ENCODE peak calls at places on chromosomes 5 and 9, in five cellular contexts. One of them, this sample, is unnamed.

GRCh38 chr5:180830253-180831138 is 27.9 kb upstream of the MGAT1 start:
- DNase-seq in cardiac muscle cell: no peak
- DNase-seq in tibial nerve: peak; percentile 41
- DNase-seq in stomach: peak; percentile 74
- DNase-seq in tibial artery: peak; percentile 76
- DNase-seq in this sample: peak; percentile 55

GRCh38 chr5:84564311-84564710 is 179.6 kb upstream of the EDIL3 start:
- DNase-seq in cardiac muscle cell: no peak
- DNase-seq in tibial nerve: no peak
- DNase-seq in stomach: no peak
- DNase-seq in tibial artery: no peak
- DNase-seq in this sample: no peak

GRCh38 chr9:18982246-18982589 is 50.8 kb downstream of the SAXO1 start:
- DNase-seq in cardiac muscle cell: no peak
- DNase-seq in tibial nerve: no peak
- DNase-seq in stomach: no peak
- DNase-seq in tibial artery: no peak
- DNase-seq in this sample: no peak

GRCh38 chr9:136087741-136088480 is 7.2 kb downstream of the NACC2 start:
- DNase-seq in cardiac muscle cell: no peak
- DNase-seq in tibial nerve: no peak
- DNase-seq in stomach: no peak
- DNase-seq in tibial artery: peak; percentile 62
- DNase-seq in this sample: peak; percentile 39

GRCh38 chr5:116905885-116906284 is 331.3 kb upstream of the SEMA6A start:
- DNase-seq in cardiac muscle cell: no peak
- DNase-seq in tibial nerve: no peak
- DNase-seq in stomach: no peak
- DNase-seq in tibial artery: no peak
- DNase-seq in this sample: no peak

GRCh38 chr9:26746357-26747072 is 146.1 kb downstream of the CAAP1 start:
- DNase-seq in cardiac muscle cell: no peak
- DNase-seq in tibial nerve: no peak
- DNase-seq in stomach: no peak
- DNase-seq in tibial artery: no peak
- DNase-seq in this sample: no peak

GRCh38 chr5:6574537-6574936 is 58.3 kb downstream of the NSUN2 start:
- DNase-seq in cardiac muscle cell: no peak
- DNase-seq in tibial nerve: no peak
- DNase-seq in stomach: no peak
- DNase-seq in tibial artery: no peak
- DNase-seq in this sample: no peak

GRCh38 chr5:95761771-95762680 is 30.9 kb downstream of the RHOBTB3 start:
- DNase-seq in cardiac muscle cell: no peak
- DNase-seq in tibial nerve: no peak
- DNase-seq in stomach: no peak
- DNase-seq in tibial artery: no peak
- DNase-seq in this sample: no peak

GRCh38 chr9:20597862-20598261 is 24.4 kb downstream of the MLLT3 start:
- DNase-seq in cardiac muscle cell: no peak
- DNase-seq in tibial nerve: no peak
- DNase-seq in stomach: no peak
- DNase-seq in tibial artery: no peak
- DNase-seq in this sample: no peak

GRCh38 chr5:14172149-14172795 is 29.1 kb downstream of the TRIO start:
- DNase-seq in cardiac muscle cell: no peak
- DNase-seq in tibial nerve: no peak
- DNase-seq in stomach: no peak
- DNase-seq in tibial artery: no peak
- DNase-seq in this sample: no peak

GRCh38 chr9:105278751-105279150 is 34.3 kb downstream of the SLC44A1 start:
- DNase-seq in cardiac muscle cell: no peak
- DNase-seq in tibial nerve: no peak
- DNase-seq in stomach: no peak
- DNase-seq in tibial artery: no peak
- DNase-seq in this sample: no peak

GRCh38 chr5:153959134-153959957 is 79.4 kb downstream of the FAM114A2 start:
- DNase-seq in cardiac muscle cell: peak; percentile 34
- DNase-seq in tibial nerve: no peak
- DNase-seq in stomach: no peak
- DNase-seq in tibial artery: no peak
- DNase-seq in this sample: no peak

GRCh38 chr5:64207978-64208377 is 42.3 kb downstream of the RNF180 start:
- DNase-seq in cardiac muscle cell: no peak
- DNase-seq in tibial nerve: no peak
- DNase-seq in stomach: no peak
- DNase-seq in tibial artery: no peak
- DNase-seq in this sample: no peak

GRCh38 chr9:108743901-108744371 is 111.8 kb downstream of the ACTL7B start:
- DNase-seq in cardiac muscle cell: peak; percentile 43
- DNase-seq in tibial nerve: no peak
- DNase-seq in stomach: no peak
- DNase-seq in tibial artery: no peak
- DNase-seq in this sample: no peak
- H3K27ac ChIP-seq in cardiac muscle cell: no peak overlapping the region
- H3K27ac ChIP-seq in tibial nerve: peak overlapping the region; percentile 45
- H3K27ac ChIP-seq in stomach: no peak overlapping the region
- H3K27ac ChIP-seq in tibial artery: no peak overlapping the region
- H3K27ac ChIP-seq in this sample: no peak overlapping the region

GRCh38 chr5:139675825-139676224 is 27.7 kb downstream of the CXXC5 start:
- DNase-seq in cardiac muscle cell: no peak
- DNase-seq in tibial nerve: no peak
- DNase-seq in stomach: no peak
- DNase-seq in tibial artery: no peak
- DNase-seq in this sample: no peak
- TF ChIP-seq CTCF in cardiac muscle cell: no peak
- TF ChIP-seq CTCF in tibial nerve: no peak
- TF ChIP-seq CTCF in stomach: no peak
- TF ChIP-seq CTCF in tibial artery: no peak
- TF ChIP-seq CTCF in this sample: no peak

DNA sequence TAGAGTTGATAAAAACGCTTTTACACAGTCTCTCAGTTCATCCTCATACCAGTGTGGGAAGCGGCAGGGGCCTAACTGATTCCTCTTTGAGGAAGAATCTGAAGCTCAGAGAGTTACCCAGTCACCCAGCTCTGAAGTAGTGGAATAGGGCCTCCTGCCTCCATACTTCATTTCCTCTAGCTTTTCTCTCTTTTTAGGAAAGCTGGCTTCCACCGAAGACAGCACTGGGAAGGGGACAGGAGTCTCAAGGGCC is 3.2 kb downstream of the MCIDAS start:
- DNase-seq in cardiac muscle cell: no peak
- DNase-seq in tibial nerve: no peak
- DNase-seq in stomach: no peak
- DNase-seq in tibial artery: no peak
- DNase-seq in this sample: no peak
- H3K27me3 ChIP-seq in cardiac muscle cell: peaks cover 100% of the 10 kb centered on the region
- H3K27me3 ChIP-seq in tibial nerve: peaks cover 100% of the 10 kb centered on the region
- H3K27me3 ChIP-seq in stomach: peaks cover 21% of the 10 kb centered on the region
- H3K27me3 ChIP-seq in tibial artery: peaks cover 3% of the 10 kb centered on the region
- H3K27me3 ChIP-seq in this sample: peaks cover 97% of the 10 kb centered on the region

GRCh38 chr5:130066644-130067043 is 162.4 kb downstream of the CHSY3 start:
- DNase-seq in cardiac muscle cell: no peak
- DNase-seq in tibial nerve: no peak
- DNase-seq in stomach: no peak
- DNase-seq in tibial artery: no peak
- DNase-seq in this sample: no peak
- H3K27ac ChIP-seq in cardiac muscle cell: no peak overlapping the region
- H3K27ac ChIP-seq in tibial nerve: no peak overlapping the region
- H3K27ac ChIP-seq in stomach: no peak overlapping the region
- H3K27ac ChIP-seq in tibial artery: peak overlapping the region; percentile 47
- H3K27ac ChIP-seq in this sample: no peak overlapping the region

GRCh38 chr9:121105531-121105930 is 30.8 kb downstream of the CNTRL start:
- DNase-seq in cardiac muscle cell: no peak
- DNase-seq in tibial nerve: no peak
- DNase-seq in stomach: no peak
- DNase-seq in tibial artery: no peak
- DNase-seq in this sample: no peak

GRCh38 chr9:121107881-121108280 is 33.1 kb downstream of the CNTRL start:
- DNase-seq in cardiac muscle cell: no peak
- DNase-seq in tibial nerve: no peak
- DNase-seq in stomach: no peak
- DNase-seq in tibial artery: no peak
- DNase-seq in this sample: no peak

DNA sequence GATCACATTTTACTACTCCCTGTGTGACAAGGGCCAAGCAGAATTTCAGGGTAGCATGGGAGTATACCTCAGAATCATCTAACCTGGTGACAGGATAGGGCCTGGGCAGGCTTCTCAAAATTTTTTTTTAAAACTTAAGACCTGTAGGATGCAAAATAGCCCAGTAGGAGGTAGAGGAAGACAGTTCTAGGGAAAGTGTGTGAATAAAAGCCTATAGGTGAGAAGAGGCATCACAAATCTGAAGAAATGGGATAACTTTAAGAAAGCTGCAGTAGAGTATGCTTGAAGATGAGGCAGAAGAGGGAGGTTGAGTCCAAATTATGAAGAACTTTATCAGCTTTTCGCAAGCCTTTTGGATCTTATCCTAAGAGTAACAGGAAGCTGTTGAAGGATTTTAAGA is 32.3 kb downstream of the CNTRL start:
- DNase-seq in cardiac muscle cell: no peak
- DNase-seq in tibial nerve: no peak
- DNase-seq in stomach: no peak
- DNase-seq in tibial artery: no peak
- DNase-seq in this sample: no peak
- TF ChIP-seq CTCF in cardiac muscle cell: peak; percentile 28
- TF ChIP-seq CTCF in tibial nerve: no peak
- TF ChIP-seq CTCF in stomach: no peak
- TF ChIP-seq CTCF in tibial artery: no peak
- TF ChIP-seq CTCF in this sample: no peak

GRCh38 chr5:109575506-109575905 is 114.2 kb upstream of the MAN2A1 start:
- DNase-seq in cardiac muscle cell: no peak
- DNase-seq in tibial nerve: no peak
- DNase-seq in stomach: no peak
- DNase-seq in tibial artery: no peak
- DNase-seq in this sample: no peak

GRCh38 chr5:109570362-109570874 is 119.3 kb upstream of the MAN2A1 start:
- DNase-seq in cardiac muscle cell: no peak
- DNase-seq in tibial nerve: no peak
- DNase-seq in stomach: no peak
- DNase-seq in tibial artery: no peak
- DNase-seq in this sample: no peak

GRCh38 chr5:109567374-109568044 is 122.2 kb upstream of the MAN2A1 start:
- DNase-seq in cardiac muscle cell: no peak
- DNase-seq in tibial nerve: no peak
- DNase-seq in stomach: no peak
- DNase-seq in tibial artery: no peak
- DNase-seq in this sample: no peak

GRCh38 chr5:109566361-109566760 is 123.4 kb upstream of the MAN2A1 start:
- DNase-seq in cardiac muscle cell: no peak
- DNase-seq in tibial nerve: no peak
- DNase-seq in stomach: no peak
- DNase-seq in tibial artery: no peak
- DNase-seq in this sample: no peak

DNA sequence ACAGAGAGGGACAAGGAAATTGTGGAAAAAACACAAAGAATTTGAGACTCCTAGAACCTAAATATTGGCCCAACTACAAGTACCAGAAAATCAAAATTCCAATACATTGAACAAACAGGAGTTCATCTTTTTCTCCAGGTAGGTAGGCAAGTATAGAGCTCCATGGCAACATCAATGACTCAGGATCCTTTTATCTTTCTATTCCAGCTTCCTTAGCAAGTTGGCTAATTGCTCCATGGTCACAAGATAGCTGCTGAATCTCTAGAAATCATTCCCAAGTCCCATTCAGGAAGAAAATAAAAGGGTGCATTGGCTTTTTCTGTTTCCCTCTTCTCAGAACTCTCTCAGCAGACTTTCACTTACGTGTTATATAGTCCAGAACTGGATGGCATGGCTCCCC is 117.9 kb upstream of the MAN2A1 start:
- DNase-seq in cardiac muscle cell: no peak
- DNase-seq in tibial nerve: no peak
- DNase-seq in stomach: no peak
- DNase-seq in tibial artery: no peak
- DNase-seq in this sample: no peak
- H3K27me3 ChIP-seq in cardiac muscle cell: no peaks in the 10 kb centered on the region
- H3K27me3 ChIP-seq in tibial nerve: no peaks in the 10 kb centered on the region
- H3K27me3 ChIP-seq in stomach: no peaks in the 10 kb centered on the region
- H3K27me3 ChIP-seq in tibial artery: no peaks in the 10 kb centered on the region
- H3K27me3 ChIP-seq in this sample: no peaks in the 10 kb centered on the region

DNA sequence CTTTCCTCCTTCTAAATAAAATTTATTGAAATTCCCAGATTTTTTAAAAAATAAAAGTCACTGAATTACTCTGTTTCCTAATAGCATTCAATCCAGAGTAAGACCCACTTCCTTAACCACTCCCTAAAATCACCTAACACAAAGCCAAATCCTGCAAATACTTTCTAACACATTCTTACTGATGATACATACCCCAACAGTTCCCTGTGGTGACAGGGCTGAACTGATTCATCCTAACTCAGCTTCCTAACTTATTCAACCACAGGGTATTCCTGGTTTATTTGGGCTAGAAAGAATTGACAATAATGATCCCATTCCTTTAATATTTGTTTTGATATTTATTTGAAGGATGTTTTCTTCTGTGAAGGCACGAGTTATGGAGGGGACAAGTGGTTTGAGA is 40.7 kb upstream of the ZNF300 start:
- DNase-seq in cardiac muscle cell: no peak
- DNase-seq in tibial nerve: no peak
- DNase-seq in stomach: no peak
- DNase-seq in tibial artery: no peak
- DNase-seq in this sample: no peak
- H3K27ac ChIP-seq in cardiac muscle cell: no peak overlapping the region
- H3K27ac ChIP-seq in tibial nerve: peak overlapping the region; percentile 77
- H3K27ac ChIP-seq in stomach: no peak overlapping the region
- H3K27ac ChIP-seq in tibial artery: no peak overlapping the region
- H3K27ac ChIP-seq in this sample: no peak overlapping the region

DNA sequence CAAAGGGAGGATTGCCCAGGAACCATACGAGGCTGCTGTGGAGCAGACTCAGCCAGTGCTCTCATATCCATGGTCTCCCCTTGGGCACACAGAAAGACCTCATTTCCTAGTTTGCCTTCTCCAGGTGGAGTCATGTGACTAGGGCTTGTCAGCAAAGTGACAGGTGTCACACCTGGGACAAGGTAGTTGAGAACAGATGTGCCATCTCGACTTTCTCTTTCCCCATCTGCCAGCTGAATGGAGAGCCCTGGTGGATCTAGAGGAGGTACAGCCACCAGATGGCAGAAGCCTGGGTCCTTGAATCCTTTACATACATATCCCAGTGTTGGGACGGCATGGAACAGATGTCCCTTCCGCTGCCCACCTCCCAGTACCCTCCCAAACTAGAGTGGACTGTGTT is 42.9 kb upstream of the ALDOB start:
- DNase-seq in cardiac muscle cell: no peak
- DNase-seq in tibial nerve: no peak
- DNase-seq in stomach: no peak
- DNase-seq in tibial artery: no peak
- DNase-seq in this sample: no peak
- TF ChIP-seq CTCF in cardiac muscle cell: no peak
- TF ChIP-seq CTCF in tibial nerve: no peak
- TF ChIP-seq CTCF in stomach: no peak
- TF ChIP-seq CTCF in tibial artery: no peak
- TF ChIP-seq CTCF in this sample: no peak

GRCh38 chr9:98935064-98935463 is 8.6 kb upstream of the COL15A1 start:
- DNase-seq in cardiac muscle cell: no peak
- DNase-seq in tibial nerve: no peak
- DNase-seq in stomach: no peak
- DNase-seq in tibial artery: no peak
- DNase-seq in this sample: no peak
- H3K27me3 ChIP-seq in cardiac muscle cell: peaks cover 16% of the 10 kb centered on the region
- H3K27me3 ChIP-seq in tibial nerve: no peaks in the 10 kb centered on the region
- H3K27me3 ChIP-seq in stomach: no peaks in the 10 kb centered on the region
- H3K27me3 ChIP-seq in tibial artery: no peaks in the 10 kb centered on the region
- H3K27me3 ChIP-seq in this sample: peaks cover 8% of the 10 kb centered on the region

This sample was measured in dorsolateral prefrontal cortex.